ENCODE peak calls at places on chromosomes 16 and 17, in four cellular contexts. E is fibroblast of the conjunctiva, W is head of caudate nucleus, B is mucosa of gallbladder. I is an unnamed sample.

GRCh38 chr17:73909156-73909555 is 264.9 kb upstream of the SDK2 start:
- DNase-seq in B (no peak), E (no peak), W (no peak), I (no peak)

GRCh38 chr17:71405101-71405500 is 715.7 kb upstream of the SOX9 start:
- DNase-seq in E (no peak), W (no peak), B (no peak), I (no peak)

GRCh38 chr17:80845863-80846671 is 145.6 kb upstream of the CHMP6 start:
- DNase-seq in W (no peak), B (no peak), E (no peak), I (no peak)

GRCh38 chr17:6070280-6070894 is at the start of gene WSCD1:
- DNase-seq in W (no peak), E (no peak), B (no peak), I (no peak)

GRCh38 chr16:65786916-65787315 is 579.6 kb upstream of the CDH5 start:
- DNase-seq in B (peak), W (no peak), E (no peak), I (no peak)

GRCh38 chr16:85573696-85574641 is 39.2 kb upstream of the GSE1 start:
- DNase-seq in W (no peak), E (no peak), B (no peak), I (peak)

GRCh38 chr17:48970865-48971687 is 2.7 kb upstream of the GIP start:
- DNase-seq in W (no peak), E (no peak), B (no peak), I (no peak)

GRCh38 chr16:3842994-3843393 is 37.5 kb downstream of the CREBBP start:
- DNase-seq in B (no peak), W (no peak), E (peak), I (no peak)

GRCh38 chr17:71441098-71441497 is 679.7 kb upstream of the SOX9 start:
- DNase-seq in E (peak), B (no peak), W (no peak), I (no peak)

GRCh38 chr16:9090101-9090959 is 1.1 kb upstream of the HAPSTR1 start:
- DNase-seq in W (peak), E (no peak), B (peak), I (no peak)

GRCh38 chr17:35254107-35254802 is 11.4 kb downstream of the SLFN5 start:
- DNase-seq in W (no peak), E (peak), B (peak), I (peak)

GRCh38 chr17:82108038-82108998 is 10.3 kb upstream of the FASN start:
- DNase-seq in E (no peak), B (no peak), W (no peak), I (no peak)

GRCh38 chr17:68197091-68197996 is 50.5 kb upstream of the AMZ2 start:
- DNase-seq in B (no peak), E (no peak), W (no peak), I (no peak)

GRCh38 chr16:87874639-87875472 is 5.5 kb upstream of the SLC7A5 start:
- DNase-seq in B (no peak), W (no peak), E (no peak), I (no peak)

GRCh38 chr17:37643829-37644228 is 583 bp upstream of the DDX52 start:
- DNase-seq in B (peak), W (no peak), E (no peak), I (no peak)

GRCh38 chr17:32191306-32191705 is 49.0 kb downstream of the RHOT1 start:
- DNase-seq in E (no peak), B (no peak), W (no peak), I (no peak)

GRCh38 chr16:85390511-85391174 is 222.5 kb upstream of the GSE1 start:
- DNase-seq in W (peak), B (peak), E (peak), I (no peak)

GRCh38 chr17:32192379-32192778 is 50.1 kb downstream of the RHOT1 start:
- DNase-seq in W (no peak), B (no peak), E (no peak), I (no peak)

GRCh38 chr17:79944821-79945391 is 90.8 kb downstream of the TBC1D16 start:
- DNase-seq in E (no peak), B (no peak), W (no peak), I (no peak)